ENCODE peak calls at places on chromosomes 11 and 22, in eight cellular contexts. W is tibial artery, Z is mammary epithelial cell, Q is right atrium auricular region, O is DND-41, B is sigmoid colon, L is astrocyte, A is colonic mucosa. T is an unnamed sample. For H3K4me1, the result is how much of the 10 kb centered on the place peaks cover.

GRCh38 chr11:76293189-76293631 is 86.9 kb upstream of the WNT11 start:
- DNase-seq in Q (no peak), B (no peak), A (no peak), L (no peak), W (no peak), O (no peak), Z (no peak), T (no peak)

GRCh38 chr11:126929186-126930085 is 71.1 kb downstream of the KIRREL3 start:
- DNase-seq in A (no peak), Q (no peak), W (no peak), O (no peak), Z (peak), B (no peak), L (peak), T (no peak)

GRCh38 chr11:82978422-82979099 is 77.0 kb downstream of the DDIAS start:
- DNase-seq in O (no peak), B (no peak), A (no peak), L (peak), Q (no peak), Z (peak), W (no peak), T (no peak)

GRCh38 chr11:69563946-69564780 is 76.8 kb upstream of the CCND1 start:
- DNase-seq in Z (peak), Q (no peak), W (peak), O (no peak), B (peak), A (no peak), L (peak), T (no peak)

GRCh38 chr22:16563555-16564520 is 28.8 kb downstream of the CCT8L2 start:
- DNase-seq in B (no peak), O (no peak), Z (no peak), L (no peak), W (no peak), A (no peak), Q (no peak), T (no peak)

GRCh38 chr11:925158-925495 is 543 bp upstream of the AP2A2 start:
- DNase-seq in W (no peak), O (no peak), A (no peak), Q (no peak), L (no peak), B (no peak), Z (no peak), T (no peak)

GRCh38 chr22:38882480-38882879 is 10.5 kb upstream of the CBX6 start:
- DNase-seq in O (no peak), W (peak), B (no peak), L (no peak), Q (no peak), A (no peak), Z (no peak), T (no peak)

GRCh38 chr11:5809905-5810792 is 1.4 kb downstream of the OR52N2 start:
- DNase-seq in A (no peak), W (no peak), Q (no peak), B (no peak), L (no peak), Z (no peak), O (no peak), T (no peak)

GRCh38 chr11:75245356-75246005 is 4.9 kb downstream of the TPBGL start:
- DNase-seq in A (no peak), Q (no peak), O (no peak), Z (no peak), W (peak), B (no peak), L (no peak), T (no peak)

GRCh38 chr11:96704847-96705246 is 315.0 kb downstream of the JRKL start:
- DNase-seq in A (no peak), W (no peak), L (no peak), Z (no peak), B (no peak), O (no peak), Q (no peak), T (no peak)

GRCh38 chr11:131888230-131888826 is 517.9 kb downstream of the NTM start:
- DNase-seq in A (no peak), B (no peak), O (no peak), L (peak), W (no peak), Q (no peak), Z (peak), T (no peak)

GRCh38 chr11:116791002-116791812 is 472 bp downstream of the APOA5 start:
- DNase-seq in Q (peak), O (peak), W (peak), A (peak), B (peak), L (no peak), Z (no peak), T (peak)

GRCh38 chr11:87290304-87290922 is 252.7 kb downstream of the TMEM135 start:
- DNase-seq in O (no peak), W (no peak), B (no peak), A (no peak), Q (no peak), Z (peak), L (peak), T (no peak)

GRCh38 chr11:108786281-108786990 is 121.6 kb downstream of the DDX10 start:
- DNase-seq in Z (peak), A (no peak), Q (no peak), O (no peak), B (no peak), W (no peak), L (no peak), T (no peak)

GRCh38 chr11:106281455-106282173 is 204.2 kb downstream of the AASDHPPT start:
- DNase-seq in B (no peak), W (no peak), Q (no peak), A (no peak), O (no peak), L (peak), Z (peak), T (no peak)

GRCh38 chr22:19853879-19854777 is 546 bp downstream of the GNB1L start:
- DNase-seq in A (peak), L (no peak), B (no peak), Z (no peak), O (peak), W (peak), Q (peak), T (peak)

GRCh38 chr22:16819249-16819648 is 6.0 kb downstream of the XKR3 start:
- DNase-seq in W (no peak), B (no peak), O (no peak), A (no peak), L (no peak), Q (no peak), Z (no peak), T (no peak)

DNA sequence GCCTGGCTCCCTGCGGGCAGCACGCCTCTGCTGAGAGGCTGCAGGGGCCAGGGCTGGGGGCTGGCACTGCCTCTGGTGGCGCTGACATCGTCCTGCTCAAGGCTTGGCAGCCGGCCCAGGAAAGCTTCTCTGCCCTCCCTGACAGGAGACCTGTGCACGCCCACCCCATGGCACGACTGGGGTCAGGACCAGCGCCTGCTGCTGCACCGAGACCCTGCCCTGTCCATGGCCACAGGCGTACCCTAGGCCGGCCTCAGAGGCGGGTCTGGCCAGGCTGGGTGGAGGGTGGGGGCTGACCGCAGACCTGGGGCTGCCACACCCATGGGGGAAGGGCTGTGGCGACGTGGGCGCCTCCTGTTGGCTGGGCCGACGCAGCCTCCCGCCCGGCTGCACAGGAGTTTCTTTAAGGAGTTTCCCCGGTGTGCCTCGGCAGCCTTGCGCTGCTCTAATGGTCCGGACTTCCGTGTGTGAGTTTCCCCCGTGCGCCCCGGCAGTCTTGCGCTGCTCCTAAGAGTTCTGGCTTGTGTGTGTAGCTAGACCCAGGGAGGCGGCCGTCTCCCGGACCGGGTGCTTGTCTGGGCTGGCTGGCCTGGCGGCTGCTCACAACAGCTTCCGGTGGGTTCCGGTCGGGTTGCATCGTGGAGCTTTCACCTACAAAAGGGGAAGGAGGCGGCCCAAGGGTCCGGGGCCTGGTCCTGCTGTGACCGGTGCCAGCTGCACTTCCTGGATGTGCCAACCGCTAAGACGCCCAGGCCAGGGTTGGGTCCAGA is 4.7 kb downstream of the TRABD start:
- DNase-seq in O (peak), Q (peak), B (peak), A (peak), Z (peak), W (peak), L (peak), T (peak)
- H3K4me1 ChIP-seq in O (half or more), Q (under half), B (under half), A (under half), Z (under half), W (under half), L (under half), T (under half)

GRCh38 chr11:61574611-61575010 is 6.3 kb downstream of the SYT7 start:
- DNase-seq in O (no peak), B (no peak), L (no peak), W (no peak), Z (no peak), A (no peak), Q (no peak), T (no peak)

GRCh38 chr11:61572913-61573312 is 8.0 kb downstream of the SYT7 start:
- DNase-seq in L (no peak), B (no peak), A (no peak), O (no peak), Q (no peak), Z (no peak), W (no peak), T (no peak)

GRCh38 chr11:61578819-61579218 is 2.1 kb downstream of the SYT7 start:
- DNase-seq in Z (no peak), Q (no peak), W (no peak), L (no peak), A (no peak), O (no peak), B (no peak), T (no peak)

GRCh38 chr11:61577383-61578118 is 3.3 kb downstream of the SYT7 start:
- DNase-seq in Q (no peak), O (no peak), L (no peak), A (no peak), B (no peak), W (no peak), Z (no peak), T (no peak)

GRCh38 chr11:61575886-61576516 is 4.9 kb downstream of the SYT7 start:
- DNase-seq in O (no peak), A (no peak), L (no peak), B (no peak), Q (no peak), W (no peak), Z (no peak), T (no peak)
- H3K4me3 ChIP-seq in O (no peak), A (no peak), L (no peak), B (no peak), Q (no peak), W (no peak), Z (no peak), T (no peak)

GRCh38 chr11:65307298-65308229 is 7.1 kb upstream of the CDC42EP2 start:
- DNase-seq in B (no peak), Z (no peak), Q (no peak), L (no peak), O (no peak), W (no peak), A (no peak), T (no peak)
- H3K4me1 ChIP-seq in B (half or more), Z (under half), Q (under half), L (under half), O (under half), W (under half), A (under half), T (under half)

DNA sequence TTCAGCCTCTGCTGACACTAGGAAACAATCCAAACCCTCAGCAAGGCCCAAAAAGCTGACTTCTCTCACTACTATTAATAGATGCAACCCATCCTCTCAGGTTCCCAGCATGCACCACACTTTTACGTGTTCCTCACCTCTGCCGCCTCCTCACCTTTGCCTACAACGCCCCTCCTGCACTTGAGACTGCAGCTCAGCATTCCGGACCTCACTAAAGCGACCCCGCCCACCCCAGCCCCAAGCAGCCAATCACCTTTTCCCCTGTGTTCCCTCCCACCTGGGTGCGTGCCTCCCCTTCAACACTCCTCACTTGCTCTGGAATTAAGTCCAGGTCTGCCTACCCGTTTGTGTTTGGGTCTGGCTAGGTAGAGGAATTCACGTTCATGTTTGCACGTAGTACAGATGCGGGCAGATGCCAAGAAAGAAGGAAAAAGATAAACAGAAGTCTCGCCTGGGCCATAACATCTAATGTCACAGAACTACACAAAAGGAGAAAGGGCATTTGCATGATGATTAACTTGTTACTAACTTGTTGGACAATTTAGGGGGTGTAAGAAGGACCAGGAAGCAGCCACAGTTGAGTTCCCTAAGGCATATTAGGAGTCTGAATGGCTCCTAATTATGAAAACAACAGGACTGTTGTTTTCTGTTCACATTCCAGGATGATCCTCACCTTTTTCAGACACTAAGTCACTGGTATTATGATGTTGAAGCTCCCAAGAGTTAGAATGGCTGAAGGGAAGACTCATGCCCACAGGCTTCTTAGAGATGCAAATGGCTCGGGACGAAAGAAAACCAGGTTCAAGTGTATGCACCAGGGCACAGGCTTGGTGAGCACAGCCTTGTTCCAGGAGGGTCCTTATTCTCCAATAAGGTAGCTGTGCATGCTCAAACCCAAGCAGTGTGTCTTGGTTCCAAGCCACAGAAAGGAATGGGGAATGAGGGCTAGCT is 102.2 kb downstream of the MICAL3 start:
- DNase-seq in O (no peak), A (peak), Q (no peak), B (no peak), W (no peak), L (no peak), Z (peak), T (no peak)
- H3K4me3 ChIP-seq in O (no peak), A (no peak), Q (no peak), B (no peak), W (no peak), L (no peak), Z (no peak), T (no peak)

DNA sequence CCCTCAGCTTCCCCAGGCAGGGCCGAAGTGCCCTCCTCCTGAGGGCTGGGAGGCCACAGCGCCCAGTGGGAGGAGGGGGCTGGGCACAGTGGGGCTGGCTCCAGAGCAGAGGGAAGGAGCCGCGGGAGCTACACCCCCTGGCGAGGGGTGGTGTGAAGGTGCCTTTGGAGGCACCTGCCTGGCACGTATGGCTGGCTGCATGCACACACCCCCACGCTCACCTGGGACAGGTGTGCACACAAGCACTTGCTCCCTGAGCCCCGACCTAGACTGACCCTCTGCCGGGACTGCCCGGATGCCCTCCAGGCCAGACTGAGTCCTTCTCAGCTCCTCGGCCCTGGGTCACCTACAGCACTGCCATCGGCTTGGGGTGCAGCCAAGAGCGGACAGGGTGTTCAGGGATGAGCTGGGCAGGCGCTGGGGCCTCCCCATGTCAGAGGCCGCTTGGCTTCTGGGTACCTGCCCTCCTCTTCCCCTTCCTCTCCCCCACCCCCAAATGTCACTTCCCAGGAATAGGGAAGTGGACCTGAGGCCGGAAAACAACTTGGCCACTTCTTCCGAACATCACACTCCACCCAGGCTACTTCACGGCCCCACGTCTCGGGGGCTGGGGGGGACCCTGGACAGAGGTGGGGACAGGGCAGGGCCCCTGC is 7.4 kb upstream of the PIM3 start:
- DNase-seq in O (no peak), A (no peak), L (no peak), Q (no peak), Z (no peak), B (no peak), W (no peak), T (no peak)
- H3K4me1 ChIP-seq in O (under half), A (under half), L (under half), Q (under half), Z (half or more), B (under half), W (under half), T (under half)

GRCh38 chr11:66081505-66081904 is 11.4 kb downstream of the PACS1 start:
- DNase-seq in L (peak), Q (no peak), W (peak), B (peak), A (peak), Z (peak), O (peak), T (peak)
- H3K4me3 ChIP-seq in L (no peak), Q (no peak), W (no peak), B (no peak), A (no peak), Z (no peak), O (no peak), T (peak)